ENCODE peak calls at places on chromosomes 13 and 19, in five cellular contexts. P is A549, Z is H1, A is GM12878, T is endothelial cell of umbilical vein. C is an unnamed sample.

GRCh38 chr13:110346661-110347067 is 39.6 kb downstream of the COL4A2 start:
- DNase-seq in P (no peak), Z (no peak), A (no peak), T (no peak), C (no peak)

GRCh38 chr19:11887618-11888531 is at the start of gene ZNF69:
- DNase-seq in P (no peak), Z (peak), A (no peak), T (peak), C (no peak)

GRCh38 chr19:37905936-37906867 is at the start of gene WDR87:
- DNase-seq in P (peak), Z (peak), A (no peak), T (no peak), C (peak)

GRCh38 chr13:24741016-24741662 is 22.8 kb upstream of the RNF17 start:
- DNase-seq in P (no peak), Z (no peak), A (no peak), T (no peak), C (peak)

GRCh38 chr13:44921478-44921877 is 67.8 kb downstream of the NUFIP1 start:
- DNase-seq in P (no peak), Z (no peak), A (no peak), T (no peak), C (no peak)

GRCh38 chr19:39497850-39498261 is 891 bp upstream of the DLL3 start:
- DNase-seq in P (no peak), Z (no peak), A (no peak), T (peak), C (peak)

GRCh38 chr13:114108894-114109293 is 23.5 kb downstream of the RASA3 start:
- DNase-seq in P (no peak), Z (no peak), A (no peak), T (no peak), C (no peak)

GRCh38 chr19:2278504-2279158 is 3.3 kb downstream of the PEAK3 start:
- DNase-seq in P (no peak), Z (no peak), A (no peak), T (no peak), C (no peak)

GRCh38 chr19:38679839-38680238 is 32.4 kb downstream of the ACTN4 start:
- DNase-seq in P (no peak), Z (no peak), A (no peak), T (no peak), C (peak)

GRCh38 chr19:19475845-19476828 is 39.2 kb downstream of the TSSK6 start:
- DNase-seq in P (peak), Z (no peak), A (no peak), T (no peak), C (no peak)

GRCh38 chr13:67493835-67494234 is 263.7 kb upstream of the PCDH9 start:
- DNase-seq in P (no peak), Z (no peak), A (no peak), T (peak), C (peak)

GRCh38 chr13:20161275-20161950 is 561 bp upstream of the GJA3 start:
- DNase-seq in P (no peak), Z (no peak), A (no peak), T (no peak), C (peak)

GRCh38 chr13:83449666-83450395 is 432.4 kb downstream of the SLITRK1 start:
- DNase-seq in P (peak), Z (no peak), A (no peak), T (no peak), C (no peak)

GRCh38 chr19:38142176-38143035 is 81.6 kb downstream of the DPF1 start:
- DNase-seq in P (peak), Z (peak), A (no peak), T (peak), C (peak)

GRCh38 chr19:19278315-19278714 is 5.2 kb upstream of the TM6SF2 start:
- DNase-seq in P (no peak), Z (no peak), A (no peak), T (no peak), C (no peak)

GRCh38 chr13:75326173-75327131 is 155.5 kb downstream of the TBC1D4 start:
- DNase-seq in P (no peak), Z (no peak), A (no peak), T (peak), C (no peak)

GRCh38 chr13:42498521-42498920 is 75.4 kb upstream of the TNFSF11 start:
- DNase-seq in P (no peak), Z (no peak), A (no peak), T (no peak), C (peak)

GRCh38 chr13:18991054-18991453 is 190.6 kb downstream of the TUBA3C start:
- DNase-seq in P (no peak), Z (no peak), A (no peak), T (no peak), C (no peak)

GRCh38 chr19:35462476-35462953 is 14.5 kb downstream of the FFAR2 start:
- DNase-seq in P (no peak), Z (no peak), A (peak), T (no peak), C (peak)

GRCh38 chr13:34161829-34162544 is 344.0 kb downstream of the RFC3 start:
- DNase-seq in P (peak), Z (no peak), A (no peak), T (peak), C (peak)

GRCh38 chr13:110913911-110914292 is 967 bp downstream of the ANKRD10 start:
- DNase-seq in P (peak), Z (no peak), A (no peak), T (no peak), C (no peak)

GRCh38 chr13:96091164-96091931 is 1.4 kb downstream of the HS6ST3 start:
- DNase-seq in P (no peak), Z (no peak), A (no peak), T (peak), C (no peak)

GRCh38 chr13:35787937-35788336 is 311.4 kb upstream of the MAB21L1 start:
- DNase-seq in P (no peak), Z (no peak), A (no peak), T (no peak), C (no peak)

GRCh38 chr19:10918359-10918758 is 10.1 kb downstream of the YIPF2 start:
- DNase-seq in P (no peak), Z (no peak), A (no peak), T (no peak), C (no peak)

GRCh38 chr19:28706693-28707092 is 506.3 kb downstream of the UQCRFS1 start:
- DNase-seq in P (no peak), Z (no peak), A (no peak), T (no peak), C (no peak)

GRCh38 chr13:104586010-104586746 is 1520.0 kb upstream of the SLC10A2 start:
- DNase-seq in P (no peak), Z (no peak), A (no peak), T (peak), C (no peak)

GRCh38 chr19:38506723-38507550 is 73.4 kb downstream of the RYR1 start:
- DNase-seq in P (peak), Z (peak), A (peak), T (peak), C (peak)

GRCh38 chr13:101626925-101627555 is 174.6 kb downstream of the ITGBL1 start:
- DNase-seq in P (no peak), Z (no peak), A (peak), T (peak), C (peak)

GRCh38 chr19:52700673-52701072 is 34.2 kb downstream of the ZNF611 start:
- DNase-seq in P (no peak), Z (no peak), A (no peak), T (no peak), C (no peak)

GRCh38 chr13:103772576-103772975 is 706.4 kb upstream of the SLC10A2 start:
- DNase-seq in P (peak), Z (no peak), A (no peak), T (no peak), C (peak)

GRCh38 chr19:18590273-18591272 is 2.0 kb downstream of the REX1BD start:
- DNase-seq in P (peak), Z (peak), A (no peak), T (no peak), C (no peak)

GRCh38 chr13:42832341-42833153 is 51.2 kb downstream of the FAM216B start:
- DNase-seq in P (no peak), Z (no peak), A (no peak), T (no peak), C (peak)

GRCh38 chr13:63208811-63209210 is 1793.2 kb upstream of the PCDH20 start:
- DNase-seq in P (no peak), Z (no peak), A (no peak), T (no peak), C (no peak)

GRCh38 chr13:98892821-98893220 is 85.0 kb downstream of the DOCK9 start:
- DNase-seq in P (no peak), Z (no peak), A (no peak), T (peak), C (peak)
- TF ChIP-seq MAX in P (no peak), Z (no peak), A (no peak), T (no peak), C (no peak)

DNA sequence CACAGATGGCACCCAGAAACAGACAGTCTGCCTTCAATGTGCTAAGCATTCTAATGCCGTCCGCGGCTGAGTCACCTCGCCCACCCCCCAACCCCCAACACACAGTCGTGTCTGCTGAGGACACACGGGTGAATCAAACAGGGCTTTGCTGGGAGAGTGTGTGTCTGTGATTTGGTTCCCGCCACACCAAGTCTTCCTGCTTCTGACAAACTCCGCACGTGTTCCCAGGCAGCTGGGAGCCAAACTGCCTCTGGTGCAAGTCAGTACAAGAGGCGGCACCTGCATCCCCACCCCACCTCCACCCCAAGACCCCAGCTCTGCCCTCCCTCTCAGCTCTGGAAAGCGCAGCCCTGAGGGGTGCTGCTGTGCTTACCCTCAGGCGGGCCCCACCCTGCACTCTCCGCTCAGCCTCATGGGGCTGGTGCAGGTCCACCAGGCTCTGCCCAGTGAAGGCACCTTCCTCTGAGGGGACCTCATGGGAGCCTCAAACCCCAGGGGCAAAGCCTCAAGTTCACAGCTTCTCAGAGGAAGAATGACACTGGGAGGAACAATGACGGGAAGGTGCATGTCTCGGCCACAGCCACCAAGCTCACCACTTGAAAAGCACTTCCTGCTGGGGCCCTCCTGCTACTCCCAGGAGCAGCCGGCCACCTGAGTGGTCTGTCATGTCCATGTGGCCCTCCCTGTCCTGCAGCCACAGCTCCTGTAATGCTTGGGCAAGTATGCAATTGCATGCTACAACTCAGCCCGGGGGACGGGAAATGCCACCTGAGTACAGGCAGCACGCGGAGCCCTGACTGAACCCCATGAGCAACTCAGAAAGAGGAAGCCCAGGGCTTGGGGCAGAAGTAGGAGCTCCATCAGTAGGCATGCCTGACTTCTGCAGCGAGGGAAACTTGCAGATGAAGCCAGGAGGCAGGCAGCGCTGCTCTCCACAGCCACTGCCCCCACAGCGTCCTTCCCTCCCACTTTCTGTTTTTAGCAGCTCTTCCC is 15.1 kb upstream of the SLC35E1 start:
- DNase-seq in P (no peak), Z (no peak), A (peak), T (no peak), C (peak)
- TF ChIP-seq POLR2A in P (no peak), Z (no peak), A (peak), T (no peak), C (no peak)

GRCh38 chr13:94595006-94595942 is 678 bp downstream of the TGDS start:
- DNase-seq in P (peak), Z (no peak), A (no peak), T (peak), C (peak)
- TF ChIP-seq MAX in P (no peak), Z (no peak), A (no peak), T (no peak), C (peak)

GRCh38 chr19:7868326-7868670 is 5.9 kb downstream of the PRR36 start:
- DNase-seq in P (no peak), Z (no peak), A (no peak), T (no peak), C (no peak)
- TF ChIP-seq POLR2A in P (no peak), Z (no peak), A (no peak), T (no peak), C (no peak)

DNA sequence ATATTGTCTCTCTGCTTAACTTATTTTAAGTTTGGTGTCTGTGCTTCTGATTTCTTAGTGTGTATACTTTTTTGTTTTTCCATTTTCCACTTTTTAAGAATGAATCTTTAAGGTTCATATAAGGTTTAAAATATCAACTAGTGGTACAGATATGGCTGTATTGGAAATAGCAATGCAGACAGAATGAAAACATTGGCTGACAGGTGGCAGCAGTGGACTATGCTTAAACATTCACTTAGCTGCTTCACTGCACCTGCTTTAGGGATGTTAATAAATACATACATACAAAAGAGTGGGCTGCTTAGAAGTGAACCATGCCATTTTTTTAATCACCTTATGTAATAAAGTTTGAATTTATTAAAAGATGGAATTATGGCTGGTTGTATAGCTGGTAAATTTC is 27.3 kb downstream of the TM9SF2 start:
- DNase-seq in P (no peak), Z (no peak), A (no peak), T (peak), C (peak)
- TF ChIP-seq MAX in P (no peak), Z (no peak), A (no peak), T (no peak), C (no peak)

DNA sequence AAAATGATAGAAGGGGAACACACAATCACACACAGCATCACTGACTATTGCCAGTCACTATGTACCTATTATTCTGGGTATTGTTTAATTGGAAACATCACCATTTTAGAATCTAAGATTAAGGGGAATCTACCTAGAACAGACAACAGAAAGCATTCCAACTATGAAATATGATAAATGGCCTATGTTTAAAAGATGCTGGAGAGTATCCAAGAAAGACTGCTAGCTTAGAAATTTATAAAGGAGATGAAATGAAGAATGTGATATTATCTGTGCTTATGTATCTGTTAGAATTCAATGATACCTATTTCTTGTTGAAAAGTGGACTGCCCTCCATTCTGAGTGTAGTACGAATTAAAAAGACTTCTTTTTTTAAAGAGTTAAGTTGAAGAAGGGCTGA is 50.5 kb downstream of the KCNRG start:
- DNase-seq in P (no peak), Z (no peak), A (no peak), T (no peak), C (no peak)
- TF ChIP-seq POLR2A in P (no peak), Z (no peak), A (no peak), T (no peak), C (no peak)

GRCh38 chr13:29428310-29428991 is 167.0 kb downstream of the SLC7A1 start:
- DNase-seq in P (no peak), Z (peak), A (no peak), T (no peak), C (peak)
- TF ChIP-seq MAX in P (no peak), Z (peak), A (no peak), T (no peak), C (no peak)

DNA sequence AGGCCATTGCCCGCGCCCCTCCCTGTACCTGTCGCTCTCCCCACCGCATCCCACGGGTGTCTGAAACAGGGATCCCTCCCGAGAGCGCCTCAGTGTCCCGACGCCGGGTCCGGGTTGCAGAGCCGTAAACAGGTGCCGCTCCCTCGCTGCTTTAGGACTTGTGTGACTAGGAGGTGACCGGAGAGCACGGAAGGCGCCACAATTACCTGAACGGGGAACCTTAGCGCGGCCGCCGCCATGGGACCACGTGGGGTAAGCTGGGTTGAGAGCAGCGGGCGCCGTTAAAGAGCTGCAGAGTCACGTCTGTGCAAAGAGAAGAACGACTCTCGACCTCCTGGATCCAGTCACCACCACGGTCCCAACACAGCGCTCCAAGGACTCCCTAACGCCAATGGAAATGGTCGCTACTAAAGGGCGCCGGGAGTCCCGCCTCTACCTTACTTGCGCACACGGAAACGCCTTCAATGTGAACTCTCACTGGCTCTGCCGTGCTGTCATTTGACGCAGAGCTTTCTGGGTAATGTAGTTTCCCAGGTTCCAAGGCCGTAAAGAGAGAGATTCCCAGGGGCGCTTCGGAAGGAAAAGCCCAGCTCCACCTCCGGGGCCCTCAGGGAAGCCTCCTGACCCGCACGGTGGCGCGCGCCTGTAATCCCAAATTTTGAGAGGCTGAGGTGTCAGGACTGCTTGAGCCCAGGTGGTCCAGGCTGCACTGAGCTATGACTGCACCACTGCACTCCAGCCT is at the start of gene ZNF552:
- DNase-seq in P (peak), Z (peak), A (peak), T (peak), C (peak)
- TF ChIP-seq POLR2A in P (peak), Z (peak), A (peak), T (peak), C (no peak)

GRCh38 chr19:55283548-55284393 is at the start of gene BRSK1:
- DNase-seq in P (no peak), Z (no peak), A (no peak), T (no peak), C (no peak)
- TF ChIP-seq MAX in P (no peak), Z (no peak), A (no peak), T (no peak), C (no peak)

C was measured in NB4.